ENCODE peak calls at places on chromosomes 6 and 20, in nine cellular contexts. V is fibroblast of lung; C is T-helper 17 cell; R is heart left ventricle; G is stimulated activated CD4-positive, alpha-beta T cell treated with anti-CD3 and anti-CD28 coated beads, Interleukin-12 subunit alpha, Interleukin-12 subunit beta, amount 100 ng/mL, for 48 hours; O is T follicular helper cell; E is GM23338; Q is prostate gland; A is WTC11. D is an unnamed sample.

GRCh38 chr6:57248311-57248895 is 26.3 kb upstream of the RAB23 start:
- DNase-seq in A (no peak), Q (no peak), C (no peak), G (no peak), E (peak; percentile 38), V (no peak), O (no peak), R (no peak), D (no peak)

GRCh38 chr6:137571854-137572253 is 77.7 kb upstream of the OLIG3 start:
- DNase-seq in Q (no peak), E (peak; percentile 76), A (peak; percentile 73), V (no peak), O (peak; percentile 46), G (peak; percentile 28), R (no peak), C (peak; percentile 29), D (peak; percentile 41)

GRCh38 chr6:138622967-138623366 is 123.7 kb upstream of the NHSL1 start:
- DNase-seq in O (no peak), G (no peak), E (no peak), Q (no peak), V (no peak), C (no peak), R (no peak), A (no peak), D (peak; percentile 55)

GRCh38 chr6:5036309-5036708 is 32.5 kb upstream of the RPP40 start:
- DNase-seq in E (peak; percentile 94), O (no peak), G (no peak), C (no peak), V (peak; percentile 62), A (peak; percentile 79), R (no peak), Q (no peak), D (no peak)

GRCh38 chr6:46490425-46491200 is 636 bp downstream of the RCAN2 start:
- DNase-seq in G (no peak), V (no peak), R (no peak), A (peak; percentile 74), Q (no peak), E (peak; percentile 80), O (no peak), C (no peak), D (peak; percentile 66)

GRCh38 chr20:4507288-4507719 is 214.4 kb upstream of the PRND start:
- DNase-seq in Q (no peak), C (no peak), G (no peak), A (no peak), R (no peak), O (no peak), V (peak; percentile 82), E (no peak), D (peak; percentile 92)

GRCh38 chr20:10090588-10091166 is 55.9 kb downstream of the ANKEF1 start:
- DNase-seq in G (no peak), E (peak; percentile 84), O (peak; percentile 1), A (peak; percentile 39), R (peak; percentile 49), V (peak; percentile 78), Q (peak; percentile 38), C (no peak), D (peak; percentile 53)

GRCh38 chr6:41239467-41240159 is 11.5 kb downstream of the TREML4 start:
- DNase-seq in O (no peak), R (no peak), A (peak; percentile 61), G (no peak), E (peak; percentile 73), C (no peak), Q (no peak), V (no peak), D (no peak)

GRCh38 chr20:61719691-61720347 is 345.9 kb downstream of the TAF4 start:
- DNase-seq in G (peak; percentile 48), R (peak; percentile 55), A (no peak), V (peak; percentile 5), O (no peak), Q (no peak), E (peak; percentile 15), C (no peak), D (no peak)

GRCh38 chr20:61731363-61732181 is 334.1 kb downstream of the TAF4 start:
- DNase-seq in R (peak; percentile 22), O (no peak), G (no peak), Q (no peak), A (no peak), V (peak; percentile 27), C (no peak), E (no peak), D (peak; percentile 47)

GRCh38 chr6:36302227-36302976 is 32.5 kb downstream of the PNPLA1 start:
- DNase-seq in G (peak; percentile 84), C (peak; percentile 72), O (peak; percentile 89), R (peak; percentile 75), A (peak; percentile 97), Q (peak; percentile 92), V (peak; percentile 85), E (peak; percentile 99), D (peak; percentile 90)

GRCh38 chr6:144285798-144286502 is 815 bp downstream of the UTRN start:
- DNase-seq in A (peak; percentile 63), G (no peak), V (peak; percentile 59), R (peak; percentile 91), C (peak; percentile 19), E (peak; percentile 65), O (no peak), Q (peak; percentile 68), D (peak; percentile 70)

GRCh38 chr6:69888842-69889590 is 22.7 kb downstream of the COL19A1 start:
- DNase-seq in C (no peak), V (no peak), O (no peak), A (no peak), Q (no peak), G (no peak), E (no peak), R (no peak), D (peak; percentile 18)

GRCh38 chr20:31924561-31924960 is 27.3 kb downstream of the PDRG1 start:
- DNase-seq in Q (no peak), V (no peak), G (no peak), E (no peak), R (no peak), A (no peak), O (no peak), C (no peak), D (no peak)

GRCh38 chr6:1255646-1256365 is 56.1 kb upstream of the FOXQ1 start:
- DNase-seq in C (no peak), G (no peak), E (no peak), R (no peak), O (no peak), A (no peak), V (peak; percentile 72), Q (no peak), D (peak; percentile 7)